ENCODE peak calls at places on chromosomes 2 and 18, in five cellular contexts. Y is amniotic stem cell, A is hippocampal formation, R is Caki2, K is NCI-H226. L is an unnamed sample.

GRCh38 chr2:223601932-223602676 is at the start of gene SCG2:
- DNase-seq in Y (peak), A (peak), R (peak), K (peak), L (peak)

GRCh38 chr2:162475661-162476060 is 131.7 kb downstream of the GCA start:
- DNase-seq in Y (no peak), A (peak), R (no peak), K (no peak), L (no peak)

GRCh38 chr2:20451761-20452499 is 5.1 kb downstream of the RHOB start:
- DNase-seq in Y (no peak), A (no peak), R (no peak), K (no peak), L (no peak)

GRCh38 chr2:230872968-230873669 is 8.4 kb downstream of the ITM2C start:
- DNase-seq in Y (no peak), A (no peak), R (no peak), K (no peak), L (no peak)

GRCh38 chr2:124970065-124970464 is 945.0 kb downstream of the CNTNAP5 start:
- DNase-seq in Y (no peak), A (no peak), R (no peak), K (no peak), L (no peak)

GRCh38 chr2:129518937-129519336 is 460.5 kb upstream of the RAB6C start:
- DNase-seq in Y (no peak), A (no peak), R (no peak), K (no peak), L (no peak)

GRCh38 chr2:169661263-169661662 is 32.9 kb downstream of the CFAP210 start:
- DNase-seq in Y (no peak), A (no peak), R (no peak), K (no peak), L (no peak)

GRCh38 chr2:20040489-20041172 is 10.8 kb downstream of the LAPTM4A start:
- DNase-seq in Y (no peak), A (no peak), R (peak), K (peak), L (peak)

GRCh38 chr18:65359479-65359878 is 391.3 kb upstream of the CDH7 start:
- DNase-seq in Y (no peak), A (no peak), R (no peak), K (no peak), L (no peak)

GRCh38 chr2:144546933-144547332 is 27.0 kb upstream of the ZEB2 start:
- DNase-seq in Y (no peak), A (no peak), R (no peak), K (no peak), L (no peak)

GRCh38 chr2:200253631-200254030 is 52.9 kb upstream of the SPATS2L start:
- DNase-seq in Y (no peak), A (no peak), R (no peak), K (peak), L (peak)

GRCh38 chr18:56139792-56140254 is 498.6 kb downstream of the TXNL1 start:
- DNase-seq in Y (peak), A (peak), R (no peak), K (peak), L (no peak)

GRCh38 chr2:47907097-47907781 is 941 bp upstream of the FBXO11 start:
- DNase-seq in Y (no peak), A (no peak), R (no peak), K (no peak), L (no peak)

GRCh38 chr2:21181957-21182356 is 58.2 kb downstream of the TDRD15 start:
- DNase-seq in Y (no peak), A (no peak), R (no peak), K (no peak), L (no peak)